ENCODE peak calls at places on chromosomes 6 and 20, in six cellular contexts. M, F, A, D, Y and Z are unnamed samples.

GRCh38 chr6:73722318-73723060 is 26.5 kb downstream of the CD109 start:
- DNase-seq in M (no peak), F (no peak), A (no peak), D (no peak), Y (no peak), Z (no peak)

GRCh38 chr6:130035211-130035610 is 16.8 kb downstream of the L3MBTL3 start:
- DNase-seq in M (no peak), F (no peak), A (no peak), D (no peak), Y (no peak), Z (no peak)

GRCh38 chr6:41712651-41713103 is 22.7 kb downstream of the TFEB start:
- DNase-seq in M (no peak), F (peak; percentile 92), A (peak; percentile 34), D (no peak), Y (peak; percentile 77), Z (no peak)

GRCh38 chr6:11788043-11788442 is 9.4 kb upstream of the ADTRP start:
- DNase-seq in M (no peak), F (no peak), A (no peak), D (no peak), Y (no peak), Z (no peak)

GRCh38 chr20:6041808-6042265 is 12.0 kb downstream of the LRRN4 start:
- DNase-seq in M (no peak), F (no peak), A (no peak), D (no peak), Y (no peak), Z (no peak)

GRCh38 chr6:150211700-150212615 is 69.1 kb downstream of the PPP1R14C start:
- DNase-seq in M (no peak), F (no peak), A (no peak), D (no peak), Y (no peak), Z (no peak)

GRCh38 chr6:110390404-110390803 is 25.0 kb downstream of the DDO start:
- DNase-seq in M (no peak), F (no peak), A (no peak), D (no peak), Y (no peak), Z (no peak)

GRCh38 chr6:127198549-127198948 is 68.1 kb upstream of the RNF146 start:
- DNase-seq in M (no peak), F (no peak), A (no peak), D (no peak), Y (no peak), Z (no peak)

GRCh38 chr6:49933526-49933925 is 30.4 kb downstream of the DEFB114 start:
- DNase-seq in M (no peak), F (no peak), A (no peak), D (no peak), Y (no peak), Z (no peak)

GRCh38 chr6:4021862-4022715 is 56.8 kb downstream of the FAM217A start:
- DNase-seq in M (peak; percentile 41), F (no peak), A (no peak), D (no peak), Y (no peak), Z (peak; percentile 76)

GRCh38 chr6:34132082-34132357 is 13.9 kb downstream of the GRM4 start:
- DNase-seq in M (no peak), F (no peak), A (no peak), D (no peak), Y (no peak), Z (no peak)

DNA sequence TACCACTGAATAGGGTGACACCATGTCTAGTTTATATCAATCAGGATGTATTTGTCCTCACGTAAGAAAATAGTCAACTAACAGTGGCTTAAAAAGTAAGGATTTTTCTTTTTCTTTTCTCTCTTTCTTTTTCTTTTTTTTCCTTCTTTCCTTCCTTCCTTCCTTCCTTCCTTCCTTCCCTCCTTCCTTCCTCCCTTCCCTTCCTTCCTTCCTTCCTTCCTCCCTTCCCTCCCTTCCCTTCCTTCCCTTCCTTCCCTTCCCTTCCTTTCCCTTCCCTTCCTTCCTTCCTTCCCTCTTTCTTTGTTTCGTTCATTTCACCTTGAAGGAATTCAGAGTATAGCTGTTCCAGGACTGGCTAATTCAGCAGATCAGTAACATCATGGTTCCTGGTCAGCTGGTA is 83.2 kb downstream of the SOX4 start:
- DNase-seq in M (no peak), F (no peak), A (no peak), D (no peak), Y (no peak), Z (no peak)
- TF ChIP-seq POLR2A in M (no peak), F (no peak), A (no peak), D (no peak), Y (no peak), Z (no peak)

GRCh38 chr6:30907758-30908591 is at the start of gene GTF2H4:
- DNase-seq in M (peak; percentile 99), F (peak; percentile 97), A (peak; percentile 97), D (peak; percentile 93), Y (peak; percentile 92), Z (peak; percentile 95)
- TF ChIP-seq POLR2A in M (peak; percentile 68), F (no peak), A (peak; percentile 58), D (no peak), Y (no peak), Z (peak; percentile 33)

DNA sequence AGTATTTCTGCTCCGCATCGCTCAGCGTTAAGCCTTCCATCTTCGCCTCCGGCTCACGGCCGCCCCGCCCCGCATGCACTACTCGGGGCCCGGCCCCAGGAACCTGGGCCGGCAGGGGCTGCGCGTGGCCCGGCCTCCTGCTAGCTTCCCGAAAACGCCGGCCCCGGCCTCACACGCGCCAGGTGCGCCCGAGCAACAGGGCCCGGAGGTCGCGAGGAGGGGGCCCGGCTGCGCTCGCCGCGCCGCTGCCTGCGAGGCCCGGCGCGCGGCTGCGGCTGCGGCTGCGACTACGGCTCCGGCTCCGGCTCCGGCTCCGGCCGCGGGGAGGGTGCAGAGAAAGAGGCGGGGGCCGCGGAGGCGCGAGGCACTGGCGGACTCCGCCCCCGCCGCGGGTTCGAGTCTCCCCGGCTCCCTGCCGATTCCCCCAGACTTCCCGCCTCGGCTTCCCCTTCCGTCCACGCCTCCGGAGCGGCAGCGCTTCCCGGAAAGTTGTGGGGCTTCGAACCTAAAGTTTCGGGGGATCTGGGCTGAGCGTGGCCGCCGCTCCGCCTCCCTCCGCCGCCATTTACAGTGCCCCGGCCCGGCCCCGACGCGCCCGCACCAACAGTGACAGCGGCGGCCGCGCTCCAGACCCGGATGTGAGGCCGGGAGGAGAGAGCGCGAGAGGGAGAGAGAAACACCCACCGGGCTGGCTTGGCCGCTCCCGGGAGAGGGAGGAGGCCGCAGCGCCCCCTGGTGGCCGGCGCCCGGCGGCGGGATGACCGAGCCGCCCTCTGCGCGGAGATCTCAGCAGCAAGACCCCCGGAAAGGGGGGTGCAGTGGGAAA is at the start of gene REPS1:
- DNase-seq in M (peak; percentile 87), F (peak; percentile 94), A (peak; percentile 90), D (peak; percentile 98), Y (peak; percentile 91), Z (peak; percentile 93)
- TF ChIP-seq POLR2A in M (peak; percentile 77), F (no peak), A (peak; percentile 30), D (peak; percentile 23), Y (peak; percentile 60), Z (peak; percentile 55)

GRCh38 chr6:31548423-31548873 is 1.0 kb downstream of the NFKBIL1 start:
- DNase-seq in M (no peak), F (no peak), A (no peak), D (no peak), Y (no peak), Z (no peak)
- TF ChIP-seq POLR2A in M (no peak), F (no peak), A (no peak), D (no peak), Y (no peak), Z (no peak)

DNA sequence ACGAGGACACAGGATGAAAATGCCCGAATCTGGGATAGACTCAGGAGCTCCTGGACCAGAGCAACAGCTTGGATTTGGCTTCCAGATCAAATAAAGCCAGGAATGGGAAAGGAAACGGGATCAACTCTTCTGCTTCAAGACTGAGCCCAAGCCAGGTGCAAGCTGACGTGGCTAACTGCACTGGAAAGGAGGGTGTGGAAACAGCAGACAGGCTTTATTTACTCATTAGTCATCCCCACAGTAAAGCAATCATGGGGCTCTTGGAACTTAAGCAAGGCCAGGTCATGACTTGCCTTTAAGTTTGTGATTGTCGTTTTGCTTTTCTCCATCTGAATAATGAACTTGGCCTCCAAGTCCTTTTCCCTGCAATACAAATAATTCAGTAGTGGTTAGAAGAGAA is 45.2 kb downstream of the KIF16B start:
- DNase-seq in M (peak; percentile 80), F (peak; percentile 54), A (peak; percentile 60), D (no peak), Y (no peak), Z (no peak)
- TF ChIP-seq POLR2A in M (no peak), F (no peak), A (no peak), D (no peak), Y (no peak), Z (no peak)

DNA sequence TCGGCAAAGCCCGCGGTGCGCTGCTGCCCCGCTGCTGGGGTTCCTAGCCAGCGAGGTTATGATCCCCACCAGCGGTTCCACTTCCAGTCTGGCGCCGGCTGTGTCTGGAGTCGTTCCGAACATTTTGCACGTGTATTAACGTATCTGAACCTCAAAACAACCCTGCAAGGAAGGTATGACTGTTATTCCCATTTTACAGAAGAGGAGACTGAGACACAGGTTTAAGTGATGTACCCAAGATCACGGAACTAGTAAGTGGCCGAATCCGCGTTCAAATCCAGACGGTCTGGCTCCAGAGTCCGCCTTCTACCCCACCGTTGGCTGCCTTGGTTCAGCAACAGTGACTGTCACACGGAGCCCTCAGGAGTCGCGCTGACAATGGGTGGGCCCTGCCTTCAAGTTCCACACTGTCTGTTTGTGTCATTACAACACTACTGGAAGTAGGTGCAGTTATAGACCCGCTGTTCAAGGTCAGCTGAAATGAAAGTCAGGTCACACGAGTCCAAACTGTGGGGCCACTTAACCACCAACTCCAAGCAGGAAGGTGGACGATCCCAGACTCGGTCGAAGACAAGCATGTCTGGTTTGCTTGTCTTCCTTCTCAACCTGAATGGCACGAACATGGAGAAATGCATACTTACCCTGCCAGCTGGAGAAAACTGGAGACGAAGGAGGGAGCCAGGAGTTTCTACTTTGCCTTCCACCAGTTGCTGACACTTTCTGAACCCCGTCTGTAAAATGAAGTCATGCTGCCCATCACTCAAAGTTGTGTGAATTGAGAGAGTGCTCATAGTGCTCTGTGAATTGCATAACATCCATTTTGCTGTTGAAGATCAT is 808 bp upstream of the SRXN1 start:
- DNase-seq in M (peak; percentile 70), F (no peak), A (no peak), D (no peak), Y (no peak), Z (no peak)
- TF ChIP-seq POLR2A in M (no peak), F (no peak), A (no peak), D (no peak), Y (no peak), Z (peak; percentile 40)

DNA sequence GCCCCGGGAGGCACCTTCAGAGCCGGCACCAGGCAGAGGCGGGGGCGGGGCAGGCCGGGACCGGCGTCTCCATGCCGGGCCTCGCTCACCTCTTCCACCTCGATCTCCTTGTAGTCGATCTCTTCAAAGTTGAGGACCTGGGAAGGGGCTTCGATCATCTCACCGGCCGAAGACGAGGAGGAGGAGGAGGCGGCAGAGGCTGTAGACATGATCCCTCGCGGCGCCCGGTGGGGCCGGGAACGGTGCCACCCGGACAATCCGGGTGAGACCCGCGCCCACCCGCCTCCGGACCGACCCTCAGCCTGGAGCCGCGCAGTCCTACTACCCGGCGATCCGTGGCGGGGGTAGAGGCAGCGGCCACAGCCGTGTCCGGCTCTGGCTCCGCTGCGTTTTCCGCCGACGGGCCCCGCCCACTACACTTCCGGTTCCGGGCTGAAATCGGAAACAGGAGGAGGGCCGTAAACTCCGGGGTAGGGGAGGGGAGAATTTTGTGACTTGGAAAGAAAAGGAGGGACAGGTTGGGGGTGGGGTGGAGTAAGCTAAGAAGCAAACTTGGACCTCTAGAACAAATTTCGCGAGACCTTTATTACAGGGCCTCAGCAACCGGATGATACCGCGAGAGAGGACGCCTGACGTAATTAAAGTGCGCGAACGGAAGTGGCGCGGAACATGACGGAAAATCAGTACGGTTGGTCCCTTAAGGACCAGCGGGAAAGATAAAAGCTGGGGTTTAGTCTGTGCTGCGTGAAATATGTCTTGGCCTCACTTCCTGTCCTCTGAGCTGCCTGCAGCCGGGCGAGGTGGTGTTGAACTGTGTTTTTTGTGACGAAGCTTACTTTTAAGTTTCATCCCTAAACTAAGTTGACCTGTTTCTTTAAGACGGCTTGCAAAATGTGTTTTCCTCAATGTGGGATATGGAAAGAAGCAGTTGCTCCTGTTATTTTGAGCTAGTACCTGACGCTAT is at the start of gene MAP3K7:
- DNase-seq in M (peak; percentile 95), F (peak; percentile 94), A (peak; percentile 96), D (peak; percentile 97), Y (peak; percentile 89), Z (peak; percentile 97)
- TF ChIP-seq POLR2A in M (peak; percentile 71), F (no peak), A (peak; percentile 53), D (peak; percentile 91), Y (peak; percentile 63), Z (peak; percentile 84)